ENCODE peak calls at places on chromosomes 12 and 14, in four cellular contexts. Z, K, S and V are unnamed samples.
A peak's percentile ranks its signal among the peaks of the same experiment; 100 is the strongest.

GRCh38 chr12:76029982-76030377 is 1.6 kb downstream of the PHLDA1 start:
- DNase-seq in Z (no peak), S (peak; percentile 24), K (peak; percentile 70), V (no peak)

GRCh38 chr12:52338241-52338960 is 17.2 kb upstream of the KRT83 start:
- DNase-seq in S (no peak), Z (no peak), K (no peak), V (no peak)

GRCh38 chr12:28539691-28540323 is 349.6 kb downstream of the CCDC91 start:
- DNase-seq in Z (no peak), S (peak; percentile 47), K (no peak), V (no peak)

GRCh38 chr12:132625731-132626430 is 7.3 kb downstream of the P2RX2 start:
- DNase-seq in S (no peak), K (no peak), Z (no peak), V (no peak)

GRCh38 chr12:12441891-12442461 is 85.1 kb downstream of the BORCS5 start:
- DNase-seq in K (peak; percentile 62), S (no peak), Z (no peak), V (no peak)

GRCh38 chr12:92581579-92581978 is 121.2 kb upstream of the PLEKHG7 start:
- DNase-seq in K (no peak), Z (no peak), S (no peak), V (no peak)

GRCh38 chr12:92784795-92785562 is 82.2 kb downstream of the PLEKHG7 start:
- DNase-seq in S (peak; percentile 75), K (peak; percentile 87), Z (no peak), V (no peak)

GRCh38 chr12:124732275-124733075 is 131.2 kb downstream of the SCARB1 start:
- DNase-seq in S (peak; percentile 44), Z (no peak), K (peak; percentile 75), V (no peak)

GRCh38 chr14:69712637-69713088 is 54.3 kb upstream of the SRSF5 start:
- DNase-seq in S (no peak), Z (no peak), K (no peak), V (no peak)

GRCh38 chr12:21893924-21894323 is 47.3 kb downstream of the ABCC9 start:
- DNase-seq in K (no peak), S (no peak), Z (no peak), V (no peak)

GRCh38 chr12:90333939-90334338 is 621.0 kb downstream of the CCER1 start:
- DNase-seq in K (no peak), Z (no peak), S (peak; percentile 31), V (no peak)

GRCh38 chr12:48053122-48053521 is 48.8 kb upstream of the COL2A1 start:
- DNase-seq in K (no peak), Z (no peak), S (no peak), V (no peak)

GRCh38 chr12:95790912-95791849 is 617 bp upstream of the NTN4 start:
- DNase-seq in Z (peak; percentile 13), K (peak; percentile 26), S (peak; percentile 62), V (no peak)

GRCh38 chr12:84502907-84503787 is 409.5 kb downstream of the SLC6A15 start:
- DNase-seq in Z (peak; percentile 43), K (peak; percentile 78), S (peak; percentile 90), V (no peak)

GRCh38 chr12:51910168-51910567 is 2.9 kb downstream of the ACVRL1 start:
- DNase-seq in K (peak; percentile 32), Z (no peak), S (peak; percentile 55), V (no peak)

GRCh38 chr12:94516985-94517384 is 57.3 kb upstream of the CEP83 start:
- DNase-seq in Z (no peak), S (peak; percentile 30), K (peak; percentile 50), V (no peak)

GRCh38 chr14:24080142-24080530 is 8.8 kb downstream of the CPNE6 start:
- DNase-seq in Z (no peak), K (no peak), S (no peak), V (no peak)

GRCh38 chr12:83462419-83462818 is 775.7 kb downstream of the TMTC2 start:
- DNase-seq in K (no peak), Z (no peak), S (no peak), V (no peak)

DNA sequence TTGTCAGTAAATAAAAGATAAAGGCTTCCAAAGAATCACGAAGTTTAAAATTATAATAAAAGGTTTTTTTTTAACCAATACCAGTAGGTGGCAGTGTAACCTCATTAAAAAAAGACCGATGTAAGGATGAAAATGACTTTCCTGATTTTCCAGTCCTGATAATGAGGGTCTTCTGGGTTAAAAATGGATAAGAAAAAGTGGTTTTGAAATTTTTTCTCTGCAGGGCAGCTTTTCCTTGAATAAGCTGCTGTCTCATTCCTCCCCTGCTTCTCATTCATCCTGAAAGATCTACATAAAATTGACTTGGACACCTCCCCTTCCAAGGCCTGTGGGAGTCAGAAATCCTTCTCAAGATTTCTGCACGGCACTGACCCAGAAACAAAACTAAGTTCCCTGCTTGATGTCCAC is 58.9 kb upstream of the FBXO33 start:
- DNase-seq in Z (no peak), S (peak; percentile 50), K (peak; percentile 57), V (no peak)
- TF ChIP-seq CTCF in Z (peak; percentile 81), S (no peak), K (peak; percentile 33), V (no peak)

GRCh38 chr14:22657861-22658260 is 13.7 kb upstream of the OR6J1 start:
- DNase-seq in S (peak; percentile 70), Z (no peak), K (peak; percentile 75), V (no peak)
- TF ChIP-seq CTCF in S (peak; percentile 51), Z (no peak), K (peak; percentile 63), V (no peak)

GRCh38 chr14:49619730-49620129 is 696 bp downstream of the RPL36AL start:
- DNase-seq in S (no peak), K (no peak), Z (no peak), V (no peak)

GRCh38 chr14:49622022-49622607 is 1.5 kb downstream of the MGAT2 start:
- DNase-seq in Z (no peak), S (no peak), K (no peak), V (no peak)

GRCh38 chr14:49617846-49618519 is 2.4 kb downstream of the RPL36AL start:
- DNase-seq in Z (no peak), K (no peak), S (no peak), V (no peak)

GRCh38 chr14:49621114-49621881 is 699 bp downstream of the MGAT2 start:
- DNase-seq in Z (peak; percentile 49), S (peak; percentile 81), K (peak; percentile 65), V (no peak)

DNA sequence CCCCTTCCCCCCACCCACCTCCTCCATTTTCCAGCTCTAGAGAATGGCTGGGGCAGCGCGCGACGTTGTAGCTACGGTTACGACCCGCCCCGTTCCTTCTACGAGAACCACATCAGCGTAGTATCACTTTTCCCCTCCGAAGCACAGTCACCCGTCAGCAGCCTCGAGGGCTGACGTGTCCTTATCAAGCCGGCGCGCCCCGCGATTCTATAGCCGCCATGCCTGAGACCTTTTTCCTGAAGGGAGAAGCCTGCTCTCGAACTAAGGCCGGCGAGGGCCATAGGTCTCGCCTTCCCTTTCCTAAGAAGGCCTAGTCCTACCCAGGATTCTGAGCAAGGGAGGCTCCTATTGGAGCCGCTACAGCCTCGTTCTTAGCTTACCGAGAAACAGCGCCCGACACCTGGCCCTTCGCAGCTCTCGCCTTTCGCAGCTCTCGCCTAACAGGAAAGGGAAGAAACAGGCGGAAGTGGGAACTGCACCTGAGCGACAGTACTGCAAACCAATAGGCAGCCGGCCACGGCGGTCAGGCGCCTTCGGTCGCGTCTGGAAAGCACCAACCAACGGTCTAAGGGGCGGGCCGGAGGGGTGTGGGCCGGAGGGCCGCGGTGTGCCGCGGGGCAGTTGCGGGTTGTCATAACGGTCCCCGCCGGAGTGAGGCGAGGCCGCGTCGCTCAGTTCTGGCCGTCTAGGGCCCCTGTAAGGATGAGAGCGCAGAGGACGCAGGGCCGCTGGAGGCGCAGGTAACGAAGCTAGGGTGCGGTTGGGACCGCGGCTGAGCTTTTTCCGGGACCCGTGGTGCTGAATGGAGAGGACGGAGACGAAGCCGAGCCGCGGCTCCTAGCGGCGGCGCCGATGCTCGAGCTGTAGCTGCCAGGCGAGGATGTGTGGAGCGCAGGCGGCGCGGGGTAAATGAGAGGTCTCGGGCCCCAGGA is at the start of the genes MGAT2 and RPL36AL:
- DNase-seq in S (peak; percentile 100), Z (peak; percentile 95), K (peak; percentile 99), V (peak; percentile 82)
- TF ChIP-seq CTCF in S (peak; percentile 39), Z (peak; percentile 51), K (peak; percentile 40), V (no peak)

DNA sequence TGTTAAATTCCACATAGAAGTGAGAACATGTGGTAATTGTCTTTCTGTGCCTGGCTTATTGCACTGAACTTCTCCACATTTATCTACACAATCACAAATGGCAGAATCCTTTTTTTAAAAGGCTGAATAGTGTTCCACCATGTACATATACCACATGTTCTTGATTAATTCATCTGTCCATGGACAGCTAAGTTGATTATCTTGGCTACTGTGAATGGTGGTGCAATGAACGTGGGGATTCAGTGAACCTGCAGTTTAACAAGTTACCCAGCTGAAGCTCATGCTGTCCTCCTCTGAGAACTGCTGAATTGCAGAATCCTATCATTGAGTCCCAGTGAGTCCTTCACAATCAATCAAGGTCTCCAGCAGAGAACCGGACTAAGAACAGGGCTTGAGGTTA is 74.9 kb downstream of the TBK1 start:
- DNase-seq in Z (no peak), S (peak; percentile 77), K (no peak), V (no peak)
- TF ChIP-seq CTCF in Z (no peak), S (no peak), K (no peak), V (no peak)

GRCh38 chr14:90457191-90457590 is 60.4 kb downstream of the CALM1 start:
- DNase-seq in S (no peak), K (no peak), Z (no peak), V (no peak)

GRCh38 chr14:90460136-90460535 is 63.3 kb downstream of the CALM1 start:
- DNase-seq in K (no peak), S (no peak), Z (no peak), V (no peak)

GRCh38 chr14:90458536-90458935 is 61.7 kb downstream of the CALM1 start:
- DNase-seq in Z (no peak), S (no peak), K (no peak), V (no peak)

GRCh38 chr14:90464481-90464880 is 67.7 kb downstream of the CALM1 start:
- DNase-seq in S (no peak), Z (no peak), K (no peak), V (no peak)

DNA sequence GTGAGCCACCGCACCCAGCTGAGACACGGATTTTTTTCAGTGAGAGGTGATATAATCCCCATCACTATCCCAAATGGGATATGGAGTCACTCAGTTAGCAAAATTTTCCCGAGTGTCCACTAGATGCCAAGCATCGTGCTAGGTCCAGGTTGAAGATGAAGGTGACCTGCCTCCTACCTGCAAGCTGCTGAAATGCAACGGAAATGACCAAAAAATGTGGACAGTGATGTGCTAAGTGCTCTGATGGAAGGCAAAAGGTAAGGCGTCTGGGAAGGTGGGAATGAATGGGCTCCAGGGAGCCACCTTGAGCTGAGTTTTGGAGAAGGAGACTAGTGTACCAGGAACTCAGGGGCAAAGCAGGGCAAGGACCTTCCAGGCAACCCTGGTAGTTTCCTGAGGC is 64.6 kb downstream of the CALM1 start:
- DNase-seq in K (no peak), S (no peak), Z (no peak), V (no peak)
- TF ChIP-seq CTCF in K (no peak), S (no peak), Z (no peak), V (no peak)